ENCODE peak calls at places on chromosomes 7 and 10, in six cellular contexts. O, G, U, T, X and B are unnamed samples.

GRCh38 chr10:125101049-125101448 is 59.3 kb downstream of the CTBP2 start:
- DNase-seq in U (no peak), T (no peak), O (peak), G (no peak), X (no peak), B (no peak)

GRCh38 chr7:136086712-136087111 is 109.6 kb upstream of the MTPN start:
- DNase-seq in O (no peak), U (no peak), T (no peak), X (no peak), G (peak), B (no peak)

GRCh38 chr7:128876586-128876977 is 13.9 kb downstream of the ATP6V1F start:
- DNase-seq in T (no peak), G (no peak), O (peak), X (no peak), U (no peak), B (no peak)

GRCh38 chr7:127713006-127713405 is 61.0 kb downstream of the SND1 start:
- DNase-seq in X (no peak), G (no peak), U (no peak), T (no peak), O (no peak), B (no peak)

GRCh38 chr10:91907914-91908357 is 1.4 kb downstream of the FGFBP3 start:
- DNase-seq in U (no peak), T (no peak), G (no peak), O (no peak), X (peak), B (no peak)

GRCh38 chr10:96718304-96718990 is 1.9 kb downstream of the PIK3AP1 start:
- DNase-seq in U (no peak), G (no peak), T (no peak), X (no peak), O (no peak), B (no peak)

GRCh38 chr7:128361463-128362441 is at the start of gene PRRT4:
- DNase-seq in G (no peak), X (peak), O (peak), U (peak), T (peak), B (no peak)

GRCh38 chr10:62005687-62006086 is 104.2 kb downstream of the ARID5B start:
- DNase-seq in G (no peak), X (no peak), O (no peak), U (no peak), T (no peak), B (no peak)

GRCh38 chr7:35647171-35647574 is 47.8 kb downstream of the HERPUD2 start:
- DNase-seq in T (no peak), O (no peak), U (no peak), X (no peak), G (peak), B (no peak)

GRCh38 chr10:3102721-3103410 is 35.5 kb downstream of the PFKP start:
- DNase-seq in T (no peak), X (no peak), O (no peak), U (no peak), G (peak), B (no peak)

GRCh38 chr7:88835147-88835728 is 39.7 kb upstream of the TEX47 start:
- DNase-seq in X (peak), T (peak), U (peak), G (no peak), O (no peak), B (no peak)

GRCh38 chr10:23693398-23693797 is 254.5 kb downstream of the OTUD1 start:
- DNase-seq in T (no peak), X (no peak), O (no peak), G (no peak), U (peak), B (no peak)

GRCh38 chr7:152751449-152752141 is 8.0 kb upstream of the ACTR3B start:
- DNase-seq in U (no peak), X (peak), G (no peak), O (no peak), T (no peak), B (no peak)

GRCh38 chr7:128387663-128388485 is 21.9 kb downstream of the IMPDH1 start:
- DNase-seq in U (peak), G (peak), T (no peak), X (peak), O (peak), B (peak)

GRCh38 chr10:29951441-29951931 is 107.9 kb downstream of the JCAD start:
- DNase-seq in G (no peak), U (no peak), O (no peak), T (no peak), X (no peak), B (no peak)

GRCh38 chr7:72622532-72622931 is 205.5 kb downstream of the TYW1B start:
- DNase-seq in O (no peak), T (no peak), U (no peak), X (no peak), G (no peak), B (no peak)

GRCh38 chr10:6597478-6597877 is 17.4 kb upstream of the PRKCQ start:
- DNase-seq in U (no peak), G (no peak), O (no peak), T (no peak), X (no peak), B (no peak)

GRCh38 chr7:23020742-23021401 is 6.9 kb upstream of the HYCC1 start:
- DNase-seq in U (no peak), T (no peak), O (peak), X (no peak), G (no peak), B (no peak)

GRCh38 chr10:101001225-101002035 is 1.8 kb downstream of the LZTS2 start:
- DNase-seq in U (peak), T (no peak), G (no peak), X (no peak), O (peak), B (no peak)